ENCODE peak calls at places on chromosome X, in ten cellular contexts. R is AG04449; B is MCF 10A; M is NCI-H2029 treated with DMSO at 0.1 percent for 48 hours; J is memory B cell; C is naive thymus-derived CD8-positive, alpha-beta T cell; E is SW 1271; D is ecto neural progenitor cell; Q is activated T-cell treated with anti-CD3 and anti-CD28 coated beads for 48 hours; N is kidney tubule cell. G is an unnamed sample.

GRCh38 chrX:46573896-46574336 is 351 bp downstream of the CHST7 start:
- DNase-seq in R (no peak), B (peak; percentile 47), M (no peak), J (peak; percentile 51), C (peak; percentile 48), E (peak; percentile 3), D (peak; percentile 65), Q (peak; percentile 40), N (peak; percentile 43), G (peak; percentile 74)

GRCh38 chrX:1330605-1331004 is 6.0 kb upstream of the IL3RA start:
- DNase-seq in R (no peak), B (no peak), M (no peak), J (no peak), C (no peak), E (no peak), D (no peak), Q (no peak), N (no peak), G (no peak)

GRCh38 chrX:13598877-13599276 is 29.5 kb downstream of the EGFL6 start:
- DNase-seq in R (no peak), B (peak; percentile 47), M (no peak), J (no peak), C (no peak), E (no peak), D (no peak), Q (no peak), N (peak; percentile 4), G (no peak)

GRCh38 chrX:119826399-119826959 is 26.3 kb downstream of the UPF3B start:
- DNase-seq in R (no peak), B (peak; percentile 19), M (no peak), J (no peak), C (no peak), E (no peak), D (no peak), Q (no peak), N (peak; percentile 52), G (no peak)

GRCh38 chrX:45191383-45191782 is 9.3 kb downstream of the DIPK2B start:
- DNase-seq in R (no peak), B (no peak), M (no peak), J (peak; percentile 3), C (no peak), E (no peak), D (no peak), Q (no peak), N (no peak), G (no peak)

GRCh38 chrX:42946544-42947223 is 168.7 kb upstream of the PPP1R2C start:
- DNase-seq in R (no peak), B (no peak), M (no peak), J (no peak), C (no peak), E (no peak), D (no peak), Q (no peak), N (no peak), G (no peak)

GRCh38 chrX:27186671-27187070 is 276.5 kb downstream of the PPP4R3C start:
- DNase-seq in R (no peak), B (peak; percentile 55), M (peak; percentile 1), J (no peak), C (peak; percentile 4), E (no peak), D (no peak), Q (peak; percentile 1), N (peak; percentile 51), G (peak; percentile 13)

GRCh38 chrX:136622568-136622967 is 25.4 kb upstream of the CD40LG start:
- DNase-seq in R (no peak), B (no peak), M (no peak), J (no peak), C (no peak), E (no peak), D (no peak), Q (no peak), N (no peak), G (no peak)

GRCh38 chrX:9357500-9358139 is 107.2 kb upstream of the TBL1X start:
- DNase-seq in R (no peak), B (no peak), M (no peak), J (no peak), C (no peak), E (no peak), D (no peak), Q (no peak), N (no peak), G (peak; percentile 20)

GRCh38 chrX:105464611-105465010 is 244.1 kb upstream of the TEX13A start:
- DNase-seq in R (no peak), B (peak; percentile 53), M (no peak), J (no peak), C (no peak), E (no peak), D (no peak), Q (no peak), N (no peak), G (no peak)

G was measured in NCI-H146.